ENCODE peak calls at places on chromosome 14, in eight cellular contexts. One of them, this sample, is unnamed.

GRCh38 chr14:35355981-35356839 is 48.3 kb downstream of the NFKBIA start:
- DNase-seq in GM04504: no peak
- DNase-seq in head of caudate nucleus: peak
- DNase-seq in CD4-positive, alpha-beta memory T cell: no peak
- DNase-seq in activated CD4-positive, alpha-beta T cell treated with anti-CD3 and anti-CD28 coated beads, Interleukin-2, amount 50 U/mL, for 24 hours: no peak
- DNase-seq in left lung: no peak
- DNase-seq in HT1080: no peak
- DNase-seq in NAMALWA: no peak
- DNase-seq in this sample: no peak

GRCh38 chr14:92464156-92464555 is 49.4 kb upstream of the RIN3 start:
- DNase-seq in HT1080: no peak
- DNase-seq in GM04504: no peak
- DNase-seq in CD4-positive, alpha-beta memory T cell: no peak
- DNase-seq in NAMALWA: no peak
- DNase-seq in activated CD4-positive, alpha-beta T cell treated with anti-CD3 and anti-CD28 coated beads, Interleukin-2, amount 50 U/mL, for 24 hours: no peak
- DNase-seq in head of caudate nucleus: no peak
- DNase-seq in left lung: no peak
- DNase-seq in this sample: no peak

GRCh38 chr14:89773644-89774316 is 180.8 kb downstream of the EFCAB11 start:
- DNase-seq in GM04504: no peak
- DNase-seq in HT1080: peak
- DNase-seq in left lung: peak
- DNase-seq in CD4-positive, alpha-beta memory T cell: peak
- DNase-seq in NAMALWA: peak
- DNase-seq in head of caudate nucleus: no peak
- DNase-seq in activated CD4-positive, alpha-beta T cell treated with anti-CD3 and anti-CD28 coated beads, Interleukin-2, amount 50 U/mL, for 24 hours: peak
- DNase-seq in this sample: no peak

GRCh38 chr14:20662968-20663731 is 21.2 kb upstream of the RNASE4 start:
- DNase-seq in NAMALWA: peak
- DNase-seq in left lung: peak
- DNase-seq in HT1080: peak
- DNase-seq in activated CD4-positive, alpha-beta T cell treated with anti-CD3 and anti-CD28 coated beads, Interleukin-2, amount 50 U/mL, for 24 hours: peak
- DNase-seq in CD4-positive, alpha-beta memory T cell: peak
- DNase-seq in GM04504: peak
- DNase-seq in head of caudate nucleus: peak
- DNase-seq in this sample: peak

GRCh38 chr14:53615254-53615653 is 341.4 kb downstream of the BMP4 start:
- DNase-seq in head of caudate nucleus: no peak
- DNase-seq in GM04504: no peak
- DNase-seq in HT1080: no peak
- DNase-seq in left lung: no peak
- DNase-seq in NAMALWA: no peak
- DNase-seq in activated CD4-positive, alpha-beta T cell treated with anti-CD3 and anti-CD28 coated beads, Interleukin-2, amount 50 U/mL, for 24 hours: no peak
- DNase-seq in CD4-positive, alpha-beta memory T cell: no peak
- DNase-seq in this sample: no peak

GRCh38 chr14:56821177-56821576 is 10.9 kb upstream of the OTX2 start:
- DNase-seq in activated CD4-positive, alpha-beta T cell treated with anti-CD3 and anti-CD28 coated beads, Interleukin-2, amount 50 U/mL, for 24 hours: no peak
- DNase-seq in GM04504: no peak
- DNase-seq in NAMALWA: no peak
- DNase-seq in head of caudate nucleus: no peak
- DNase-seq in HT1080: no peak
- DNase-seq in left lung: no peak
- DNase-seq in CD4-positive, alpha-beta memory T cell: no peak
- DNase-seq in this sample: no peak

GRCh38 chr14:77459072-77459723 is 1.3 kb downstream of the AHSA1 start:
- DNase-seq in CD4-positive, alpha-beta memory T cell: peak
- DNase-seq in GM04504: peak
- DNase-seq in HT1080: peak
- DNase-seq in activated CD4-positive, alpha-beta T cell treated with anti-CD3 and anti-CD28 coated beads, Interleukin-2, amount 50 U/mL, for 24 hours: peak
- DNase-seq in head of caudate nucleus: peak
- DNase-seq in left lung: no peak
- DNase-seq in NAMALWA: peak
- DNase-seq in this sample: no peak

GRCh38 chr14:69268763-69269162 is 8.8 kb downstream of the GALNT16 start:
- DNase-seq in GM04504: no peak
- DNase-seq in left lung: no peak
- DNase-seq in HT1080: peak
- DNase-seq in head of caudate nucleus: no peak
- DNase-seq in NAMALWA: no peak
- DNase-seq in activated CD4-positive, alpha-beta T cell treated with anti-CD3 and anti-CD28 coated beads, Interleukin-2, amount 50 U/mL, for 24 hours: no peak
- DNase-seq in CD4-positive, alpha-beta memory T cell: no peak
- DNase-seq in this sample: no peak

This sample was measured in coronary artery.